ENCODE peak calls at places on chromosomes 5 and 9, in four cellular contexts. X is choroid plexus epithelial cell, G is left ventricle myocardium inferior, V is fibroblast of the aortic adventitia. A is an unnamed sample.

GRCh38 chr9:98811051-98811650 is 3.7 kb downstream of the GALNT12 start:
- DNase-seq in V (peak), X (peak), G (no peak), A (peak)

GRCh38 chr9:77375956-77376532 is 198.7 kb downstream of the VPS13A start:
- DNase-seq in G (no peak), X (peak), V (no peak), A (peak)

GRCh38 chr9:135507104-135508035 is 6.9 kb downstream of the MRPS2 start:
- DNase-seq in G (no peak), V (no peak), X (no peak), A (no peak)

GRCh38 chr5:143315214-143315613 is 88.3 kb downstream of the NR3C1 start:
- DNase-seq in V (no peak), G (no peak), X (no peak), A (no peak)

GRCh38 chr9:131800885-131801284 is 61.0 kb upstream of the RAPGEF1 start:
- DNase-seq in X (no peak), G (no peak), V (no peak), A (no peak)

GRCh38 chr5:111680737-111681413 is 76.1 kb downstream of the NREP start:
- DNase-seq in V (peak), X (peak), G (peak), A (peak)

GRCh38 chr9:2824564-2824963 is 19.3 kb downstream of the PUM3 start:
- DNase-seq in G (no peak), X (peak), V (no peak), A (no peak)

GRCh38 chr9:93814561-93814960 is 140.6 kb downstream of the BARX1 start:
- DNase-seq in V (no peak), X (no peak), G (no peak), A (no peak)

GRCh38 chr9:127537014-127537413 is 75.1 kb upstream of the STXBP1 start:
- DNase-seq in G (no peak), V (peak), X (peak), A (peak)

GRCh38 chr9:127535396-127535795 is 76.7 kb upstream of the STXBP1 start:
- DNase-seq in V (no peak), X (no peak), G (no peak), A (no peak)

GRCh38 chr9:127535834-127536233 is 76.2 kb upstream of the STXBP1 start:
- DNase-seq in G (no peak), X (peak), V (peak), A (no peak)

GRCh38 chr9:127537792-127538191 is 74.3 kb upstream of the STXBP1 start:
- DNase-seq in X (no peak), G (no peak), V (no peak), A (no peak)

DNA sequence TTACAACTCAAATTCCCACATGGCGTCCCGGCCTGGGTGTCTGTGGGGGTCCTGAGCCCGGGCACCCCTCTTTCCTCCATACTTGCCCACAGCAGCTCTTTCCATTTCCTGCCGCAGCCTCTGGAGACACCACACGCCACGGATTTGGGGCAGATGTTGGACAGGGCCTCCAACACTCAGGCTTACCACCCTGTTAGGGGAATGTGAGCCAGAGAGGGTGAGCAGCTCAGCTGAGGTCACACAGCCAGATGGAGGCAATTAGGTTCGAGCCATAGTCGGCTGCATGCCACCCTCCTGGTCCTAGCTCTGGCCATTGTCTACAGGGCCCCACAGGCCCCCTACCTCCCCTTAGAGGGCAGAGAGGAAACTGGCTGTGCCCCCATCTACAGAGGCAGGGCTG is 75.6 kb upstream of the STXBP1 start:
- DNase-seq in X (no peak), G (no peak), V (no peak), A (no peak)
- TF ChIP-seq CTCF in X (no peak), G (no peak), V (no peak), A (no peak)

DNA sequence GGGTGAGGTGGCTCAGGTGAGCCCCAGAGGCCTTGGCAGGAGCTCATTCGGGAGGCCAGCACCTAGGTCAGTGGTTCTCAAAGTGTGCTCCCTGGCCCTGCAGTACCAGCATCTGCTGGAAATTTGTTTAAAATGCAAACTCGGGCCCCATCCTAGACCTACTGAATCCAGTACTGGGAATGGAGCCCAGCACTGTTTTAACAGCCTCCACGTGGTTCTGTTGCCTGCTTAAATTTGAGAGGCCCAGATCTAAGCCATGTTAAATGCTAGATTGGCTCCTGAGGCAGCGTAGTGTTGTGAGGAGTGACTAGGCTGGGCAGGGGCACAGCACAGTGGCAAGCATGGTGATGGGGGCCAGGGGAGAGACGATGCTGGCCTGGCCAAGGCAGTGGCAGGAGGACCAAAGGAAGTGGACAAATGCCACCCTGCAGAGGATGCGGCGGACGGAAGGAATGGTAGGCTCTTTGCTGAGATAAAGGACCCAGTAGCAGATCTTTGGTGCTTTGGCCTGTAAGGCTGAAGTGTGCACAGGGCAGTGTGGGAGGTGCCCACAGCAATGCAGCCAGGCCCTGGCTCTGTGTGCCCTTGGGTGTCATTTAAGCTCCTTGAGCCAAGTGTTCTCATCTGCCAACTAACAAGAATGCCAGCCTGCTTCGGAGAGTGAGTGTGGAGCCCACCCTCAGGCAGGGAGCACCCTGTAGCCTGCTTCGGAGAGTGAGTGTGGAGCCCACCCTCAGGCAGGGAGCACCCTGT is 4.2 kb downstream of the PRR7 start:
- DNase-seq in X (no peak), G (no peak), V (no peak), A (no peak)
- TF ChIP-seq CTCF in X (no peak), G (no peak), V (no peak), A (no peak)

DNA sequence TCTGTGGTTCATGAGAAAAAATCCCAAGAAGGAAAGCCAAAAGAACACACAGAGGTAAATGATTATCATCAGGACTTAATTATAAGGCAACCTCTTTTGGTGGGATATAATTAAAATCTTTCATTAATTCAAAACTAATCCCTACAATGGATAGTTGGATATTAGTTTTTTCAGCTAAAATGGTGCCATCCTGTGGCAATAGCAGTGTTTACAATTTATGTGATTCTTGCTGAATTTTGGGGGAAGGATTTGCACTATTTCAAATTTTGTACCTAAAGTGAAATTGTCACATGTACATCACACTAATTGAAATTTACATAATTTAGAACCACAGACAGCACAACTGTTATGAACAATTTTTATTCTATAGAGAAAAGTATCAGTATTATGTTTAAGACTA is 67.0 kb downstream of the CAST start:
- DNase-seq in X (no peak), V (no peak), G (no peak), A (no peak)
- TF ChIP-seq CTCF in X (peak), V (peak), G (peak), A (peak)

DNA sequence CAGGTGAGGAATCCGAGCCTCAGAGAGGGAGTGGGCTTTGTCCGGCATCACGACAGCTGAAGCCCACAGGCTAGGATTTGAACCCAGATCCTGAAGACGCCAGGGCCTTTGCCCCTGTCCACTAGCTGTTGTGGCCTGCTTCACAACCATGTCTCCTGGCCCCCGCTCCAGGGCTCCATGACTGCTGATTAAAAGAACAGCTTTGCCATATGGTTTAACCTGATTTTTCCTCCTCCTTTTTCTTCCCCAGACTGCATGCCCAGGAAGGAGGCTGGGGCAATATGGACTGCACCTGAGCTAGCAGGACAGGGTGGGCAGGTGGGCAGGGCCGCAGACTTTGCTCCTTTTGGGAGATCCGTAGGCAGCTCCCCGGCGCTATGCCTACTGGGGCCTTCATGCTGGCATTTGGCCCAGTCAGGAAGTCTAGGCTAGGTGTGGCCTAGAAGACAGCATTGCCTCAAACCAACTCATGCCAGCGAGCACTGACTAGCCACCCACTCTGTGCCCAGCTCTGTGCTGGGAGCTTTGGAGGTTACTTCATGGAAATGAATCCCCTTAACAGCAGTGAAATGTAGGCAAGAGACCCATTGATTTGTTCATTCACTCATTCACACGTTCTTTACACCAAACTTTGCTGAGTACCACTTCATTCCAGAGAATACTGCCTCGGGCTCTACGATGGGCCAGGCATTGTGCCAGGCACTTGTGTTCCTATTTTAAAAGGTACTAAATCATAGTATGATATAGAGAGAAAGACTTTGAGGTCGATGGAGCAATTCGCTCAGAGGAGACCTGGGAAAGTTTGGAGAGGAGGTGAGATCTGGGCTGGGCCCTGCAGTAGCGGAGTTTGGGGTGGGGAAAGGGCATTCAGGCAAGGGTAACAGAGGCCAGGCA is 94.2 kb upstream of the CPEB4 start:
- DNase-seq in X (no peak), G (no peak), V (no peak), A (no peak)
- TF ChIP-seq CTCF in X (no peak), G (no peak), V (no peak), A (no peak)

DNA sequence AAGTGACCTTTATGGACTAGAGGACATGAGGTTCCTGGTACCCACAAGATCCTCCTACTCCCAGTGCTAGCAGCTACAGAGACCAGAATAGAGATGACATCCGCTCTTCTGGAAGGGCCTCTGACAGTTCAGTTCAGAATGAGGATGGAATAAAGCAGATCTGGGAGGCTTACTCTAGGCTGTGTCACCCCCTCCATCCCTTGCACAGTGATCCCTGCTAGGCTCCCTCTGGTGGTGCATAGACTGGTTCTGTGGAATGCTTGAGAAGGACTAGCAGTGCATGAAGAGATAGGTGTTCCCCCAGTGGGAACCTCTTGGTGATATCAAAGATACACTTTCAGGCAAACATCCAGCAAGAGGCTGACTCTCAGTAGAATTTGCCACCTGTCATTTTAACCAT is 83.0 kb downstream of the NPR3 start:
- DNase-seq in G (no peak), V (no peak), X (peak), A (peak)
- TF ChIP-seq CTCF in G (peak), V (no peak), X (peak), A (peak)

DNA sequence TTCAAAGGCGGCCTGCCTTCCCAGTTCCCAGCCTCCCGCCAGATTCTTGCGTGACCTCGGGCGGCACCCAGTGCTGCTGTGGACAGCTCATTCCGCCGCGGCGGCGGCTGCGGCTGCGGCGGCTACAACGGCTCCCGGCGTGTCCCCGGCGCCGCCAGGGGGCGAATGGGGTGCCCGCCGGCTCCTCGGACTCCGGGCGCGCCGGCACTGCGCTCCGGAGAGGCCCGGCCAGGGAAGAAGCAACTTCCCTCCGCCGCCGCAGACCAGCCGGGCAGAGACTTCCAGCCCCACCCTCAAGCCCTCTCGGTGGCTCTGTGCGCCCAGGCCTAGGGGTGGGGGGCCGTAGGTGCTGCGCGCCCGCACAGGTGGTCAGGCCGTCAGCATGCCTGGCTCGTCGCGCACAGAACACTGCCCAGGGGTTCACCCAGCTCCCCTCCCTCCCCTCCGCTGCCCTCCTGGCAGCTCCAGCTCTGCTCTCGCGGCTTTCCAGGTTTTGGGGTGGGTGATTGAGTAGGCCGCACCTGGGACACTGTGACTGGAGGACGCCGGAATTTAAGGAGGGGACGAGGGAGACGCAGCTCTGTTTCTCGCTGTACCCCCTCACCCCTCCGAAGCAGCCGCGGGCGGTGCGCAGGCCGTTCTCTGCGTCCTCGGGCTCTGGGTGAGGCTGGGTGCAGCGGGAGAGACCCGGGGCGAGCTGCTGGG is 20.2 kb downstream of the IGIP start:
- DNase-seq in X (peak), G (peak), V (peak), A (peak)
- TF ChIP-seq CTCF in X (peak), G (peak), V (peak), A (peak)

GRCh38 chr5:92518318-92518913 is 1062.6 kb downstream of the NR2F1-AS1 start:
- DNase-seq in V (peak), G (no peak), X (peak), A (peak)
- TF ChIP-seq CTCF in V (peak), G (peak), X (peak), A (peak)

GRCh38 chr5:144468542-144468941 is 297.9 kb downstream of the KCTD16 start:
- DNase-seq in V (no peak), G (no peak), X (no peak), A (no peak)

GRCh38 chr5:144469106-144469505 is 298.4 kb downstream of the KCTD16 start:
- DNase-seq in V (peak), X (no peak), G (no peak), A (peak)

GRCh38 chr5:144465441-144465840 is 294.8 kb downstream of the KCTD16 start:
- DNase-seq in X (no peak), G (no peak), V (peak), A (no peak)

GRCh38 chr5:144473650-144474049 is 303.0 kb downstream of the KCTD16 start:
- DNase-seq in G (no peak), V (no peak), X (no peak), A (no peak)

DNA sequence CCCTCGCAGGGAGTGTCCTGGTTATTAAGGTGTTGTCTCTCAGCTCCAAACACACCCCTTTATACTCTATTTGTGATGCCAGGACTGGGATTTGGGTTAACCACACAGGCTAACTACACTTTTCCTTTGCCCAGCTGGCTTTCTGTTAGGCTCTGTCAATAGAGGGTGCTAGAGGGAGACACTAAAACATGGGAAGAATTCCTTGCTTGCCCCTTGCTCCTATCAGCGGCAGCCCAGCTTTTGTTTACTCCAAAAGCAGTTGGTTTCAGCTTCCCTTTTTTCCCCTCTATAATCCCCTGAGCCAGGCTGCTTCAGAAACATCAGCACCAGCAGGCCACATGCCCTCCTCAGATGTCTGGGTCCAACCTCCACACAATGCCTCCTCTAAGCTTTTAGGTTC is 297.1 kb downstream of the KCTD16 start:
- DNase-seq in X (peak), V (peak), G (no peak), A (peak)
- TF ChIP-seq CTCF in X (peak), V (peak), G (peak), A (peak)

GRCh38 chr5:51468196-51468595 is 84.9 kb downstream of the ISL1 start:
- DNase-seq in V (peak), G (no peak), X (peak), A (peak)
- TF ChIP-seq CTCF in V (no peak), G (no peak), X (no peak), A (no peak)

GRCh38 chr5:149931992-149932436 is 12.6 kb downstream of the PDE6A start:
- DNase-seq in X (no peak), G (no peak), V (no peak), A (no peak)

GRCh38 chr5:149935431-149935901 is 9.1 kb downstream of the PDE6A start:
- DNase-seq in X (no peak), G (no peak), V (no peak), A (no peak)

GRCh38 chr5:149930754-149931574 is 13.6 kb downstream of the PDE6A start:
- DNase-seq in V (no peak), X (no peak), G (no peak), A (no peak)

GRCh38 chr5:149930060-149930753 is 14.4 kb downstream of the PDE6A start:
- DNase-seq in V (peak), X (no peak), G (no peak), A (no peak)

GRCh38 chr5:149932445-149933350 is 11.9 kb downstream of the PDE6A start:
- DNase-seq in G (no peak), X (peak), V (no peak), A (no peak)
- TF ChIP-seq CTCF in G (peak), X (peak), V (peak), A (peak)